ENCODE peak calls at places on chromosomes 6 and 20, in six cellular contexts. One of them, this sample, is unnamed.

GRCh38 chr6:6328451-6328850 is 8.0 kb upstream of the F13A1 start:
- DNase-seq in gastrocnemius medialis: no peak
- DNase-seq in Calu3: no peak
- DNase-seq in CD4-positive, alpha-beta T cell: no peak
- DNase-seq in WERI-Rb-1: no peak
- DNase-seq in fibroblast of villous mesenchyme: no peak
- DNase-seq in this sample: no peak

GRCh38 chr20:57465943-57466342 is 59.0 kb downstream of the CTCFL start:
- DNase-seq in gastrocnemius medialis: peak
- DNase-seq in Calu3: no peak
- DNase-seq in CD4-positive, alpha-beta T cell: no peak
- DNase-seq in WERI-Rb-1: no peak
- DNase-seq in fibroblast of villous mesenchyme: no peak
- DNase-seq in this sample: no peak

GRCh38 chr6:108702106-108702851 is 141.6 kb downstream of the FOXO3 start:
- DNase-seq in gastrocnemius medialis: no peak
- DNase-seq in Calu3: no peak
- DNase-seq in CD4-positive, alpha-beta T cell: no peak
- DNase-seq in WERI-Rb-1: no peak
- DNase-seq in fibroblast of villous mesenchyme: no peak
- DNase-seq in this sample: no peak

GRCh38 chr20:41395669-41396664 is 29.3 kb upstream of the EMILIN3 start:
- DNase-seq in gastrocnemius medialis: no peak
- DNase-seq in Calu3: no peak
- DNase-seq in CD4-positive, alpha-beta T cell: no peak
- DNase-seq in WERI-Rb-1: peak
- DNase-seq in fibroblast of villous mesenchyme: no peak
- DNase-seq in this sample: no peak

GRCh38 chr6:68229566-68229965 is 405.5 kb upstream of the ADGRB3 start:
- DNase-seq in gastrocnemius medialis: no peak
- DNase-seq in Calu3: no peak
- DNase-seq in CD4-positive, alpha-beta T cell: no peak
- DNase-seq in WERI-Rb-1: no peak
- DNase-seq in fibroblast of villous mesenchyme: no peak
- DNase-seq in this sample: no peak

GRCh38 chr6:112116215-112116614 is 28.8 kb downstream of the FAM229B start:
- DNase-seq in gastrocnemius medialis: no peak
- DNase-seq in Calu3: no peak
- DNase-seq in CD4-positive, alpha-beta T cell: no peak
- DNase-seq in WERI-Rb-1: no peak
- DNase-seq in fibroblast of villous mesenchyme: no peak
- DNase-seq in this sample: no peak

GRCh38 chr20:2771631-2772080 is 28.8 kb downstream of the CPXM1 start:
- DNase-seq in gastrocnemius medialis: no peak
- DNase-seq in Calu3: no peak
- DNase-seq in CD4-positive, alpha-beta T cell: no peak
- DNase-seq in WERI-Rb-1: no peak
- DNase-seq in fibroblast of villous mesenchyme: no peak
- DNase-seq in this sample: no peak

GRCh38 chr6:6007311-6008113 is 787 bp upstream of the NRN1 start:
- DNase-seq in gastrocnemius medialis: no peak
- DNase-seq in Calu3: no peak
- DNase-seq in CD4-positive, alpha-beta T cell: no peak
- DNase-seq in WERI-Rb-1: peak
- DNase-seq in fibroblast of villous mesenchyme: no peak
- DNase-seq in this sample: no peak

GRCh38 chr6:33288942-33289783 is at the start of the genes PFDN6 and WDR46:
- DNase-seq in gastrocnemius medialis: peak
- DNase-seq in Calu3: peak
- DNase-seq in CD4-positive, alpha-beta T cell: peak
- DNase-seq in WERI-Rb-1: peak
- DNase-seq in fibroblast of villous mesenchyme: peak
- DNase-seq in this sample: peak

GRCh38 chr6:64049736-64050135 is 414.1 kb downstream of the PHF3 start:
- DNase-seq in gastrocnemius medialis: no peak
- DNase-seq in Calu3: no peak
- DNase-seq in CD4-positive, alpha-beta T cell: no peak
- DNase-seq in WERI-Rb-1: no peak
- DNase-seq in fibroblast of villous mesenchyme: no peak
- DNase-seq in this sample: no peak

DNA sequence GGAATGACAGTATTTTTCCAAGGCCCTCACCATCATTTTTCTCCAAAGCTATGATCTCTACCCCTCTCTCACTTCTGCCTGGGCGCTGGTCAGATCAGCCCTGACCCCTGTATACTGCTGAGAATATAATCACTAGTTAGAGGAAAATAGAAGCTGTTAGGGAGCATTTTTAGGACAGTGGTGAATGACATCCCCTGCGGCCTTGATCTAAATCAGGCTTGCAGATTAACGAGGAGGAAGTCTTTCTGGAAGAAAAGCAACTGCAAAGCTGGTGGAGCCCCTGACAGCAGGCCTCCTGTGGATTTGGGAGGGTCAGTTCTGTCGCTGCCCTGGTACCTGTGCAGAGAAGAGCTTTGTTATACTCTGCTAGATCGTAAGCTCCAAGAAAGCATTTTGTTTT is 107.9 kb downstream of the RPP40 start:
- DNase-seq in gastrocnemius medialis: no peak
- DNase-seq in Calu3: no peak
- DNase-seq in CD4-positive, alpha-beta T cell: no peak
- DNase-seq in WERI-Rb-1: no peak
- DNase-seq in fibroblast of villous mesenchyme: no peak
- DNase-seq in this sample: no peak
- TF ChIP-seq CTCF in gastrocnemius medialis: no peak
- TF ChIP-seq CTCF in Calu3: no peak
- TF ChIP-seq CTCF in CD4-positive, alpha-beta T cell: no peak
- TF ChIP-seq CTCF in WERI-Rb-1: no peak
- TF ChIP-seq CTCF in fibroblast of villous mesenchyme: no peak
- TF ChIP-seq CTCF in this sample: no peak

GRCh38 chr6:134064461-134064860 is 12.0 kb upstream of the SLC2A12 start:
- DNase-seq in gastrocnemius medialis: no peak
- DNase-seq in Calu3: no peak
- DNase-seq in CD4-positive, alpha-beta T cell: no peak
- DNase-seq in WERI-Rb-1: no peak
- DNase-seq in fibroblast of villous mesenchyme: no peak
- DNase-seq in this sample: no peak
- TF ChIP-seq CTCF in gastrocnemius medialis: no peak
- TF ChIP-seq CTCF in Calu3: no peak
- TF ChIP-seq CTCF in CD4-positive, alpha-beta T cell: no peak
- TF ChIP-seq CTCF in WERI-Rb-1: no peak
- TF ChIP-seq CTCF in fibroblast of villous mesenchyme: no peak
- TF ChIP-seq CTCF in this sample: peak

GRCh38 chr6:3268680-3269079 is 9.9 kb downstream of the PSMG4 start:
- DNase-seq in gastrocnemius medialis: no peak
- DNase-seq in Calu3: no peak
- DNase-seq in CD4-positive, alpha-beta T cell: no peak
- DNase-seq in WERI-Rb-1: no peak
- DNase-seq in fibroblast of villous mesenchyme: no peak
- DNase-seq in this sample: no peak

GRCh38 chr6:3269412-3269975 is 10.7 kb downstream of the PSMG4 start:
- DNase-seq in gastrocnemius medialis: no peak
- DNase-seq in Calu3: no peak
- DNase-seq in CD4-positive, alpha-beta T cell: no peak
- DNase-seq in WERI-Rb-1: no peak
- DNase-seq in fibroblast of villous mesenchyme: peak
- DNase-seq in this sample: no peak

GRCh38 chr6:3265671-3266070 is 6.9 kb downstream of the PSMG4 start:
- DNase-seq in gastrocnemius medialis: no peak
- DNase-seq in Calu3: no peak
- DNase-seq in CD4-positive, alpha-beta T cell: no peak
- DNase-seq in WERI-Rb-1: no peak
- DNase-seq in fibroblast of villous mesenchyme: peak
- DNase-seq in this sample: no peak

GRCh38 chr6:3266170-3266569 is 7.4 kb downstream of the PSMG4 start:
- DNase-seq in gastrocnemius medialis: no peak
- DNase-seq in Calu3: no peak
- DNase-seq in CD4-positive, alpha-beta T cell: no peak
- DNase-seq in WERI-Rb-1: peak
- DNase-seq in fibroblast of villous mesenchyme: no peak
- DNase-seq in this sample: no peak

DNA sequence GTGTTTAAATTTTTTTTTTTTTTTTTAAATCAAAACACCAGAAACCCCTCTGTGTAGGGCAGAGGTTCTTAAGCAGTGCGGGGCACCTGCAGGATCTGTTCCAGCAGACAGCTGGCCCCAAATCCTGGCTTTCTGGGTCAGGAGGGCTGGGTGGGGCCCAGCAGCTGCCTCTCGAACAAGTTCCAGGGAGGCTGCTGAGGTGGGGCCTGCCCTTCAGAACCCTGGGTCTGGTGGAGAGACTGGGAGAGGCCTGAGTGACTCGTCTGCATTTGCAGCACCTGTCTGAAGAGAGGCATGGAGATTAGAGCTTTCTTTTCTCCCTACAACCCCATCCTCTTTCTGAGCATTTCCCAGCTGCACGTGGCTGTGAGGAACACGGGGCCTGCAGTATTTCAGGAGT is 8.4 kb downstream of the PSMG4 start:
- DNase-seq in gastrocnemius medialis: no peak
- DNase-seq in Calu3: no peak
- DNase-seq in CD4-positive, alpha-beta T cell: no peak
- DNase-seq in WERI-Rb-1: no peak
- DNase-seq in fibroblast of villous mesenchyme: no peak
- DNase-seq in this sample: no peak
- TF ChIP-seq CTCF in gastrocnemius medialis: no peak
- TF ChIP-seq CTCF in Calu3: no peak
- TF ChIP-seq CTCF in CD4-positive, alpha-beta T cell: no peak
- TF ChIP-seq CTCF in WERI-Rb-1: no peak
- TF ChIP-seq CTCF in fibroblast of villous mesenchyme: no peak
- TF ChIP-seq CTCF in this sample: no peak

GRCh38 chr6:23081701-23082100 is 512.3 kb downstream of the HDGFL1 start:
- DNase-seq in gastrocnemius medialis: no peak
- DNase-seq in Calu3: no peak
- DNase-seq in CD4-positive, alpha-beta T cell: no peak
- DNase-seq in WERI-Rb-1: no peak
- DNase-seq in fibroblast of villous mesenchyme: peak
- DNase-seq in this sample: no peak
- TF ChIP-seq CTCF in gastrocnemius medialis: no peak
- TF ChIP-seq CTCF in Calu3: peak
- TF ChIP-seq CTCF in CD4-positive, alpha-beta T cell: no peak
- TF ChIP-seq CTCF in WERI-Rb-1: no peak
- TF ChIP-seq CTCF in fibroblast of villous mesenchyme: peak
- TF ChIP-seq CTCF in this sample: peak

GRCh38 chr6:105509506-105510331 is 106.8 kb upstream of the PREP start:
- DNase-seq in gastrocnemius medialis: peak
- DNase-seq in Calu3: no peak
- DNase-seq in CD4-positive, alpha-beta T cell: no peak
- DNase-seq in WERI-Rb-1: peak
- DNase-seq in fibroblast of villous mesenchyme: peak
- DNase-seq in this sample: no peak
- TF ChIP-seq CTCF in gastrocnemius medialis: no peak
- TF ChIP-seq CTCF in Calu3: no peak
- TF ChIP-seq CTCF in CD4-positive, alpha-beta T cell: no peak
- TF ChIP-seq CTCF in WERI-Rb-1: peak
- TF ChIP-seq CTCF in fibroblast of villous mesenchyme: peak
- TF ChIP-seq CTCF in this sample: peak

DNA sequence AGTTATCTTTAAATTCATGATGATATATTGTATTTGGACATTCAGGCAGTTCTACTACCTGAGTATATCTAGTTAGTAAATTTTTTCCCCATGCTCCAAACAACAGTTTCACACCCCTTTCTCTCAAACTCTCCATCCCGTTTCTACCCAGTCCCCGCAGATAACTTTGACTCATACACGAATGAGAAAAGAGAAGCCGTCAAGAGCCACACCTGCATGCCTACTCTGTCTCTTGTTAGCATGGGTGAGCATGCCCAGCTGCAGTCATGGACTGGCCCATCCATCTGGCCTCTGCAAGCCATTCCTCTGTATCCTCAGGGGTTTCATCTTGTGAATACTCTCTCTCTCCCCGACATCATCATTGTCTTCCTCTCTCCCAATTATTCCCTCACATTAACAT is 41.5 kb downstream of the MYB start:
- DNase-seq in gastrocnemius medialis: no peak
- DNase-seq in Calu3: no peak
- DNase-seq in CD4-positive, alpha-beta T cell: no peak
- DNase-seq in WERI-Rb-1: no peak
- DNase-seq in fibroblast of villous mesenchyme: no peak
- DNase-seq in this sample: no peak
- TF ChIP-seq CTCF in gastrocnemius medialis: no peak
- TF ChIP-seq CTCF in Calu3: no peak
- TF ChIP-seq CTCF in CD4-positive, alpha-beta T cell: no peak
- TF ChIP-seq CTCF in WERI-Rb-1: no peak
- TF ChIP-seq CTCF in fibroblast of villous mesenchyme: no peak
- TF ChIP-seq CTCF in this sample: no peak

GRCh38 chr6:40672118-40672517 is 85.0 kb upstream of the LRFN2 start:
- DNase-seq in gastrocnemius medialis: no peak
- DNase-seq in Calu3: no peak
- DNase-seq in CD4-positive, alpha-beta T cell: no peak
- DNase-seq in WERI-Rb-1: peak
- DNase-seq in fibroblast of villous mesenchyme: no peak
- DNase-seq in this sample: no peak

GRCh38 chr6:40678941-40679340 is 91.8 kb upstream of the LRFN2 start:
- DNase-seq in gastrocnemius medialis: no peak
- DNase-seq in Calu3: no peak
- DNase-seq in CD4-positive, alpha-beta T cell: no peak
- DNase-seq in WERI-Rb-1: no peak
- DNase-seq in fibroblast of villous mesenchyme: no peak
- DNase-seq in this sample: no peak

GRCh38 chr6:40671338-40672050 is 84.3 kb upstream of the LRFN2 start:
- DNase-seq in gastrocnemius medialis: no peak
- DNase-seq in Calu3: no peak
- DNase-seq in CD4-positive, alpha-beta T cell: no peak
- DNase-seq in WERI-Rb-1: no peak
- DNase-seq in fibroblast of villous mesenchyme: no peak
- DNase-seq in this sample: no peak

GRCh38 chr6:40668203-40668602 is 81.0 kb upstream of the LRFN2 start:
- DNase-seq in gastrocnemius medialis: no peak
- DNase-seq in Calu3: no peak
- DNase-seq in CD4-positive, alpha-beta T cell: no peak
- DNase-seq in WERI-Rb-1: no peak
- DNase-seq in fibroblast of villous mesenchyme: no peak
- DNase-seq in this sample: no peak

GRCh38 chr6:40674170-40674569 is 87.0 kb upstream of the LRFN2 start:
- DNase-seq in gastrocnemius medialis: no peak
- DNase-seq in Calu3: no peak
- DNase-seq in CD4-positive, alpha-beta T cell: no peak
- DNase-seq in WERI-Rb-1: no peak
- DNase-seq in fibroblast of villous mesenchyme: no peak
- DNase-seq in this sample: no peak
- TF ChIP-seq CTCF in gastrocnemius medialis: no peak
- TF ChIP-seq CTCF in Calu3: no peak
- TF ChIP-seq CTCF in CD4-positive, alpha-beta T cell: no peak
- TF ChIP-seq CTCF in WERI-Rb-1: no peak
- TF ChIP-seq CTCF in fibroblast of villous mesenchyme: no peak
- TF ChIP-seq CTCF in this sample: no peak

This sample was measured in progenitor cell of endocrine pancreas.